ENCODE peak calls at places on chromosomes 4 and X, in nine cellular contexts. S is hepatocyte; K is HCEC 1CT; G is SK-N-SH; N is ELR; A is activated CD4-positive, alpha-beta T cell treated with anti-CD3 and anti-CD28 coated beads, Interleukin-2, amount 10 ng/mL, durations not matched to agents 7 days and 5 days; O is NCI-H146; F is tibial nerve; Q is cardiac fibroblast. M is an unnamed sample.

GRCh38 chrX:82816572-82816971 is 691.5 kb upstream of the POU3F4 start:
- DNase-seq in N (no peak), G (no peak), S (no peak), A (no peak), F (no peak), O (no peak), Q (peak), K (peak), M (no peak)

GRCh38 chrX:130563476-130563875 is 161.7 kb downstream of the RBMX2 start:
- DNase-seq in G (no peak), S (no peak), Q (no peak), K (no peak), O (no peak), N (no peak), A (no peak), F (no peak), M (no peak)

GRCh38 chrX:35699642-35700041 is 98.5 kb upstream of the MAGEB16 start:
- DNase-seq in G (no peak), F (no peak), K (no peak), A (no peak), O (no peak), Q (no peak), S (no peak), N (no peak), M (no peak)

GRCh38 chr4:8526363-8526855 is 53.8 kb upstream of the GPR78 start:
- DNase-seq in F (no peak), O (no peak), G (no peak), N (no peak), S (no peak), A (no peak), Q (no peak), K (no peak), M (no peak)

GRCh38 chr4:188372051-188372450 is 232.8 kb downstream of the TRIML1 start:
- DNase-seq in K (peak), G (no peak), N (peak), F (no peak), Q (peak), O (no peak), S (no peak), A (no peak), M (peak)

GRCh38 chrX:106959897-106960296 is 39.7 kb downstream of the CLDN2 start:
- DNase-seq in N (peak), S (peak), G (no peak), Q (peak), O (no peak), A (no peak), F (no peak), K (no peak), M (peak)

GRCh38 chr4:88765729-88766128 is 68.1 kb upstream of the NAP1L5 start:
- DNase-seq in O (no peak), G (no peak), S (no peak), F (no peak), Q (peak), N (peak), A (no peak), K (peak), M (peak)

GRCh38 chr4:151798678-151799416 is 38.0 kb upstream of the GATB start:
- DNase-seq in S (no peak), K (no peak), N (peak), A (no peak), O (peak), F (no peak), Q (no peak), G (no peak), M (no peak)

GRCh38 chr4:150302553-150302952 is 224.3 kb downstream of the DCLK2 start:
- DNase-seq in Q (peak), K (peak), N (peak), S (peak), G (no peak), O (no peak), A (no peak), F (no peak), M (peak)

GRCh38 chr4:186932631-186933150 is 209.0 kb upstream of the FAT1 start:
- DNase-seq in F (no peak), A (no peak), Q (peak), S (no peak), O (no peak), N (peak), K (peak), G (no peak), M (peak)

GRCh38 chr4:8045909-8046308 is 106.2 kb upstream of the AFAP1 start:
- DNase-seq in S (no peak), N (no peak), K (no peak), F (no peak), Q (no peak), O (peak), A (no peak), G (no peak), M (no peak)

GRCh38 chr4:184514121-184514988 is 40.0 kb upstream of the IRF2 start:
- DNase-seq in Q (peak), K (peak), G (peak), S (peak), N (peak), A (peak), O (no peak), F (peak), M (peak)

GRCh38 chr4:54173281-54173912 is 55.7 kb upstream of the PDGFRA start:
- DNase-seq in A (no peak), S (no peak), O (no peak), F (no peak), N (no peak), K (no peak), G (no peak), Q (no peak), M (peak)

GRCh38 chrX:41602946-41603345 is 85.8 kb upstream of the GPR34 start:
- DNase-seq in O (no peak), G (no peak), A (no peak), S (no peak), N (no peak), Q (peak), K (no peak), F (no peak), M (no peak)

GRCh38 chrX:101430457-101431078 is 22.5 kb downstream of the HNRNPH2 start:
- DNase-seq in F (no peak), O (no peak), S (no peak), N (peak), K (peak), G (no peak), A (no peak), Q (peak), M (peak)

GRCh38 chrX:154467556-154467955 is 9.5 kb downstream of the PLXNA3 start:
- DNase-seq in S (no peak), K (no peak), Q (no peak), F (no peak), A (no peak), N (no peak), G (no peak), O (no peak), M (no peak)

GRCh38 chr4:154416183-154416543 is 75.4 kb downstream of the DCHS2 start:
- DNase-seq in A (no peak), G (peak), K (no peak), O (no peak), N (peak), Q (peak), S (peak), F (no peak), M (no peak)

GRCh38 chr4:110164856-110165255 is 33.6 kb downstream of the ELOVL6 start:
- DNase-seq in S (no peak), K (no peak), F (no peak), Q (no peak), G (no peak), A (peak), O (no peak), N (no peak), M (no peak)

GRCh38 chr4:185165605-185166063 is 22.6 kb downstream of the SLC25A4 start:
- DNase-seq in G (no peak), K (peak), O (no peak), N (no peak), Q (peak), F (no peak), A (peak), S (no peak), M (peak)

GRCh38 chr4:3607690-3608514 is 75.7 kb upstream of the LRPAP1 start:
- DNase-seq in A (no peak), F (no peak), Q (no peak), N (no peak), K (no peak), S (no peak), O (peak), G (peak), M (no peak)

GRCh38 chrX:152895121-152895520 is 2.7 kb upstream of the ZNF185 start:
- DNase-seq in F (no peak), O (no peak), Q (no peak), N (no peak), S (no peak), K (no peak), G (no peak), A (no peak), M (no peak)

GRCh38 chr4:186845137-186845842 is 121.6 kb upstream of the FAT1 start:
- DNase-seq in O (no peak), S (peak), G (no peak), N (peak), K (peak), A (no peak), F (peak), Q (peak), M (peak)

GRCh38 chr4:30380404-30380998 is 339.7 kb upstream of the PCDH7 start:
- DNase-seq in F (no peak), G (peak), N (peak), Q (peak), S (peak), K (peak), A (peak), O (peak), M (peak)

GRCh38 chr4:185359767-185360446 is 35.8 kb downstream of the LRP2BP start:
- DNase-seq in K (no peak), N (peak), O (no peak), S (no peak), A (no peak), F (no peak), Q (peak), G (peak), M (peak)

GRCh38 chr4:2069161-2069971 is 10.2 kb downstream of the NAT8L start:
- DNase-seq in O (no peak), S (no peak), G (peak), F (no peak), Q (no peak), K (no peak), N (no peak), A (no peak), M (no peak)

GRCh38 chr4:44791842-44792241 is 65.5 kb upstream of the GNPDA2 start:
- DNase-seq in G (no peak), O (no peak), S (peak), Q (no peak), F (no peak), K (no peak), N (no peak), A (no peak), M (no peak)

GRCh38 chrX:7852166-7852565 is 9.2 kb downstream of the VCX start:
- DNase-seq in N (no peak), Q (no peak), G (no peak), K (no peak), O (no peak), F (no peak), S (no peak), A (no peak), M (no peak)

GRCh38 chrX:38151426-38151825 is 69.2 kb downstream of the SRPX start:
- DNase-seq in G (no peak), Q (no peak), N (peak), A (no peak), K (no peak), S (no peak), F (no peak), O (no peak), M (no peak)

GRCh38 chr4:6071191-6071958 is 53.1 kb upstream of the C4orf50 start:
- DNase-seq in K (no peak), Q (no peak), A (no peak), S (no peak), O (peak), F (no peak), N (no peak), G (no peak), M (no peak)

GRCh38 chrX:68912113-68912980 is 83.5 kb downstream of the EFNB1 start:
- DNase-seq in K (no peak), O (no peak), S (peak), Q (no peak), G (no peak), A (no peak), N (no peak), F (no peak), M (no peak)

GRCh38 chr4:101238706-101239105 is 108.6 kb downstream of the PPP3CA start:
- DNase-seq in O (no peak), S (no peak), G (no peak), A (no peak), F (no peak), N (peak), K (peak), Q (peak), M (peak)

GRCh38 chr4:103365285-103365684 is 167.1 kb upstream of the CENPE start:
- DNase-seq in Q (no peak), G (no peak), K (no peak), N (no peak), A (no peak), O (no peak), S (no peak), F (no peak), M (no peak)

GRCh38 chrX:32533848-32534247 is 677.5 kb downstream of the DMD start:
- DNase-seq in G (no peak), Q (no peak), F (no peak), K (no peak), N (no peak), O (no peak), S (no peak), A (no peak), M (no peak)

GRCh38 chr4:102825261-102826071 is 1.9 kb downstream of the UBE2D3 start:
- DNase-seq in S (peak), O (peak), G (peak), F (peak), Q (peak), A (peak), K (peak), N (peak), M (peak)

GRCh38 chr4:92241094-92241493 is 62.7 kb upstream of the GRID2 start:
- DNase-seq in K (no peak), N (no peak), F (no peak), A (no peak), Q (peak), O (no peak), G (no peak), S (no peak), M (no peak)

GRCh38 chr4:4643306-4643705 is 101.5 kb upstream of the STX18 start:
- DNase-seq in O (no peak), F (no peak), Q (no peak), K (no peak), N (no peak), G (no peak), A (no peak), S (no peak), M (no peak)